ENCODE peak calls at places on chromosomes 11 and 22, in seven cellular contexts. G is heart left ventricle, J is stomach, B is bronchial epithelial cell, F is GM06990, W is BE2C, M is left ventricle myocardium inferior. S is an unnamed sample. For H3K27me3, the result is how much of the 10 kb centered on the place peaks cover.

GRCh38 chr22:31084811-31085492 is 3.8 kb downstream of the SMTN start:
- DNase-seq in G (peak), J (peak), B (no peak), F (peak), W (peak), M (peak), S (peak)

GRCh38 chr11:115539844-115540243 is 35.6 kb upstream of the CADM1 start:
- DNase-seq in G (no peak), J (no peak), B (no peak), F (no peak), W (no peak), M (no peak), S (no peak)

GRCh38 chr22:50734986-50735738 is 2.8 kb upstream of the ACR start:
- DNase-seq in G (no peak), J (peak), B (no peak), F (no peak), W (no peak), M (peak), S (peak)

GRCh38 chr11:74826901-74827300 is 78.3 kb downstream of the RNF169 start:
- DNase-seq in G (no peak), J (no peak), B (no peak), F (no peak), W (no peak), M (no peak), S (no peak)

GRCh38 chr11:11992813-11993212 is 15.6 kb downstream of the DKK3 start:
- DNase-seq in G (no peak), J (no peak), B (no peak), F (no peak), W (no peak), M (no peak), S (no peak)

GRCh38 chr22:43277091-43277490 is 66.1 kb downstream of the SCUBE1 start:
- DNase-seq in G (no peak), J (no peak), B (no peak), F (no peak), W (no peak), M (no peak), S (no peak)

GRCh38 chr11:113114452-113115027 is 153.3 kb downstream of the NCAM1 start:
- DNase-seq in G (peak), J (peak), B (peak), F (no peak), W (peak), M (peak), S (peak)

GRCh38 chr11:129386795-129387390 is 11.2 kb downstream of the BARX2 start:
- DNase-seq in G (no peak), J (no peak), B (no peak), F (no peak), W (no peak), M (no peak), S (no peak)

GRCh38 chr22:43820671-43821305 is 8.7 kb upstream of the EFCAB6 start:
- DNase-seq in G (no peak), J (no peak), B (no peak), F (no peak), W (no peak), M (no peak), S (no peak)

GRCh38 chr22:19383292-19383691 is 48.2 kb downstream of the HIRA start:
- DNase-seq in G (no peak), J (no peak), B (no peak), F (no peak), W (no peak), M (no peak), S (no peak)

GRCh38 chr11:126834149-126834548 is 166.4 kb downstream of the KIRREL3 start:
- DNase-seq in G (no peak), J (no peak), B (no peak), F (no peak), W (no peak), M (no peak), S (no peak)

GRCh38 chr11:17531818-17532131 is 12.4 kb downstream of the USH1C start:
- DNase-seq in G (no peak), J (no peak), B (no peak), F (no peak), W (no peak), M (no peak), S (no peak)

GRCh38 chr11:86172894-86173293 is 71.7 kb upstream of the EED start:
- DNase-seq in G (no peak), J (no peak), B (peak), F (no peak), W (no peak), M (no peak), S (no peak)

GRCh38 chr11:94330789-94331188 is 26.4 kb downstream of the IZUMO1R start:
- DNase-seq in G (no peak), J (no peak), B (peak), F (no peak), W (no peak), M (no peak), S (no peak)

GRCh38 chr11:85974126-85974525 is 94.8 kb downstream of the PICALM start:
- DNase-seq in G (no peak), J (no peak), B (no peak), F (no peak), W (no peak), M (no peak), S (no peak)

GRCh38 chr11:129881570-129882170 is 13.7 kb downstream of the NFRKB start:
- DNase-seq in G (no peak), J (peak), B (peak), F (no peak), W (peak), M (no peak), S (no peak)

GRCh38 chr11:44729065-44729464 is 2.3 kb downstream of the TSPAN18 start:
- DNase-seq in G (peak), J (no peak), B (no peak), F (no peak), W (no peak), M (peak), S (no peak)

GRCh38 chr11:46001427-46002049 is 79.1 kb downstream of the LARGE2 start:
- DNase-seq in G (no peak), J (no peak), B (no peak), F (no peak), W (no peak), M (no peak), S (no peak)

GRCh38 chr11:98358551-98358950 is 662.2 kb upstream of the CNTN5 start:
- DNase-seq in G (no peak), J (no peak), B (no peak), F (no peak), W (no peak), M (no peak), S (no peak)

GRCh38 chr11:100687032-100687629 is at the start of gene ARHGAP42:
- DNase-seq in G (peak), J (peak), B (peak), F (peak), W (peak), M (peak), S (peak)

GRCh38 chr11:34075178-34075820 is 23.8 kb downstream of the CAPRIN1 start:
- DNase-seq in G (no peak), J (no peak), B (peak), F (no peak), W (no peak), M (no peak), S (no peak)

GRCh38 chr11:76629853-76630599 is 40.5 kb downstream of the LRRC32 start:
- DNase-seq in G (peak), J (peak), B (peak), F (no peak), W (no peak), M (peak), S (peak)

GRCh38 chr11:6319879-6320410 is 356 bp downstream of the CAVIN3 start:
- DNase-seq in G (peak), J (peak), B (peak), F (peak), W (no peak), M (peak), S (peak)

GRCh38 chr11:105179542-105180278 is 40.1 kb upstream of the CARD18 start:
- DNase-seq in G (no peak), J (no peak), B (no peak), F (no peak), W (no peak), M (no peak), S (no peak)

GRCh38 chr22:39185601-39186012 is 33.1 kb upstream of the CBX7 start:
- DNase-seq in G (peak), J (no peak), B (no peak), F (no peak), W (peak), M (peak), S (no peak)

GRCh38 chr22:30572840-30573593 is 1.4 kb downstream of the GAL3ST1 start:
- DNase-seq in G (no peak), J (no peak), B (no peak), F (no peak), W (no peak), M (no peak), S (no peak)

GRCh38 chr11:22728600-22729394 is 62.4 kb downstream of the GAS2 start:
- DNase-seq in G (no peak), J (no peak), B (no peak), F (no peak), W (no peak), M (no peak), S (no peak)

GRCh38 chr11:1232328-1233321 is 9.8 kb downstream of the MUC5B start:
- DNase-seq in G (no peak), J (no peak), B (no peak), F (no peak), W (peak), M (peak), S (no peak)

GRCh38 chr11:34826384-34826726 is 89.8 kb downstream of the APIP start:
- DNase-seq in G (no peak), J (no peak), B (no peak), F (no peak), W (no peak), M (no peak), S (no peak)

GRCh38 chr11:69218271-69218682 is 62.5 kb downstream of the SMIM38 start:
- DNase-seq in G (peak), J (no peak), B (no peak), F (no peak), W (no peak), M (no peak), S (no peak)

GRCh38 chr11:69374110-69374981 is 80.4 kb downstream of the MYEOV start:
- DNase-seq in G (peak), J (peak), B (no peak), F (no peak), W (peak), M (peak), S (peak)

GRCh38 chr11:10922944-10923343 is 65.1 kb upstream of the ZBED5 start:
- DNase-seq in G (no peak), J (no peak), B (no peak), F (no peak), W (no peak), M (no peak), S (no peak)

GRCh38 chr22:30079952-30080533 is at the start of gene HORMAD2:
- DNase-seq in G (no peak), J (no peak), B (no peak), F (peak), W (peak), M (no peak), S (peak)

DNA sequence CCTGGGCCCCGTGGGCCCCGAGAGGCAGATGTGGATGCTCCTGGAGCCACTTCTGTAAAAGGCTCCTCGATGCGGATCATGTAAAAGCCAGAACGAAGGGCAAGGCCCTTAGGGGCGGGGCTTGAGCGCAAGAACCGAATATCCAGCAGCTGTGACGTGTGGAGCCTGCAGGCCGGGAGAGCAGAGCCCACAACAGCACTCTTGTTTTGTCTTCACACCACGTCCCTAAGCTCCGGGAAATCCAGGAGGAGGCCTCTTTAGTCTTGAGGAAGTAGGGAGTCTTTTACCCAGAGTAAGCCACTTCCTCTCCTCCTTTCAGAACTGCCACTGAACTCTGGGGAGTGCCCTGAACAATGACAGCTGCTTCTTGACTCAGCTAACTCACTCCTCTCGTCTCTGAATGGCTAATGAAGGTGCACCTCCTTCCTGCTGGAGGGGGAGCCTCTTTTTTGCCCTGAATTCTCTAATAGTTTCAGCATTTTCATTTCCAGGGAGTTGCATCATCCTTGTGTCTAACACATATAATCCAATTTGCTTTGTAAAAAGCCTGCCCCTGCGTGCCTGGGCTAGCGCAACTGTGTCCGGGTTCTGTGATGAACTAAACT is 12.5 kb downstream of the L3MBTL2 start:
- DNase-seq in G (peak), J (peak), B (peak), F (no peak), W (peak), M (peak), S (no peak)
- TF ChIP-seq CTCF in G (no peak), J (no peak), B (no peak), F (no peak), W (no peak), M (no peak), S (no peak)

GRCh38 chr22:45639747-45640102 is 31.9 kb upstream of the ATXN10 start:
- DNase-seq in G (no peak), J (no peak), B (no peak), F (no peak), W (no peak), M (no peak), S (no peak)

GRCh38 chr22:45636668-45637067 is 35.0 kb upstream of the ATXN10 start:
- DNase-seq in G (no peak), J (no peak), B (no peak), F (no peak), W (no peak), M (no peak), S (no peak)

GRCh38 chr22:45638834-45639746 is 32.5 kb upstream of the ATXN10 start:
- DNase-seq in G (no peak), J (peak), B (peak), F (no peak), W (no peak), M (peak), S (peak)

GRCh38 chr22:45640291-45640940 is 31.2 kb upstream of the ATXN10 start:
- DNase-seq in G (no peak), J (no peak), B (no peak), F (no peak), W (no peak), M (peak), S (no peak)

DNA sequence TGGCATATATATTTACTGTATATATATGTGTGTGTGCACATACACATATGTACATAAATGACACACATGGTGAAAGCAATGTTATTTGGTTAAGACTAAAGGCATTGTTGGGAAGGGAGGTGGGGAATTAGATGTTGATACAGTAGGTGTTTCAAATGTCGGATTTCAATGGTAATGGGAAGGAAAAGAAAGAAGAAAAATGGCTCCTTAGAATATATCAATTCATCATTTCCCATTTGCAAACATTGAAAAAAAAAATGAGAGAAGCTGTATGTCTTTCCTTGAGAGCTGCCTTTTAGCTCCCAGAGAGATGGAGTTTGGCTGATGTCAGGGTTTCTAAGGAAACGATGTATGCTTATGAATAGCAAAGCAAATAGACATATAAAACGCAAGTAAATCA is 33.4 kb upstream of the ATXN10 start:
- DNase-seq in G (no peak), J (no peak), B (no peak), F (no peak), W (no peak), M (no peak), S (no peak)
- H3K4me3 ChIP-seq in G (no peak), J (no peak), B (no peak), F (no peak), W (no peak), M (no peak), S (no peak)

GRCh38 chr11:57394203-57394602 is 3.8 kb upstream of the PRG2 start:
- DNase-seq in G (no peak), J (no peak), B (no peak), F (no peak), W (no peak), M (no peak), S (no peak)
- H3K27me3 ChIP-seq in G (under half), J (under half), B (under half), F (under half), W (under half), M (under half), S (under half)

DNA sequence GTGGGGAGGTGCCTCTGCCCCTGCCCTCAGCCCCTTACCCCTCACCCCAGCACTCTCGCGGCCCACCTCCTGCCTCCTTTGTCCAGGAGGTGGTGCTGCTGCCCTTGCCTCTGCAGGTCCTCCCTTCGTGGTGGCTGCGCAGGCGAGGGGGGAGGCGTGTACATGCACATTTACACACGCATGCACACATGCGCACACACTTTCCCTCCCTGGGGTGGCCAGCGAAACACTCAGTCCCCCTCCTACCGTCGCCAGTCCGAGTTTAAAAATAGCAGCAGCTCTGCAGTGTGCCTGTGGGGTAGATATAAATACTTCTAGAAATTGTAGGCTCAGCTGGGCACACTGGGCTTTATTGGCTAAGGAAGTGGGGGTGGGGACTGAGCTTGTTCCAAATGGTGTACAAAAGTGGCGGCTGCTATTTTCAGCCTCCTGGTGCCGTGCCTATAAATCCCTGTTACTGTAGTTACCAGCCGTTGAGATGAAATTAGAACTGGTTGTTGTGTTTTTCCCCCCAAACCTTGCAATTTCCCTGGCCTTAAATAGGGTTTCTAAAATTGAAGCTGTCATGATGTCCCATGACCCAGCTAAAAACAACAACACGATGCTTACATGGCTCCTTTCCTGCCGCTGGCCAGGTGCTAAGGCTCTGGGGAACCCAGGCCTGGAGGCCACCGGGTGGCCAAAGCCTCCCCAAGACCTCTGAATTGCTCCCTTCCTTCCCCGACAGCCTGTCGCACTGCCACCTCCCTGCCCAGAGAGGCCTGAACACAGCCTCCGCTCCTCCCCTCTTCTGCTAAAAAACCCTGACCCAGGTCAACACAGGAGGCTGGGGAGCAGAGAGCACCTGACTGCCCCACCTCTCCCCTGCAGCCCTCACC is 12.4 kb downstream of the PICK1 start:
- DNase-seq in G (peak), J (no peak), B (no peak), F (no peak), W (peak), M (peak), S (no peak)
- TF ChIP-seq CTCF in G (peak), J (no peak), B (peak), F (peak), W (peak), M (peak), S (no peak)

DNA sequence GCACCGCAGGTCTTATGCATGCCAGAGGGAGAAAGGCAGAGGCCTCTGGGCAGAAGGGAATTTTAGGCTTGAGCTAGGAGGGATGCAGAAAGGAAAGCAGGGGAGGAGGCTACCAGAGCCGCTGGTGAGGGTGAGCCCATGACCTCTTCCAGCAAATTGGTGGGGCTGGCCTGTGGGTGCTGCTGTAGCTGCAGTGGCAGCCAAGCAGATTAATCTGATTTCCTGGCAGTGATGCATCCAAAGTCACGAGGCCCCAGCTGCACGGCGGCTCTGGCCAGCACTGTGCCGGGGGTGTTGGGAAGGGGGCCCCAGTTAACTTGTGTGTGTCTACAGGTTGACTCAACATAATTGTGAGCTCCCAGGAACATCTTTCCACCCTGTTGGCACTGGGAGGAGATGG is 41.4 kb upstream of the B3GAT1 start:
- DNase-seq in G (no peak), J (no peak), B (no peak), F (no peak), W (peak), M (no peak), S (no peak)
- H3K4me3 ChIP-seq in G (no peak), J (no peak), B (no peak), F (no peak), W (no peak), M (no peak), S (no peak)